ENCODE peak calls at places on chromosome 1, in eight cellular contexts. M, A, X, P, I, B, Z and K are unnamed samples.

GRCh38 chr1:33130297-33130696 is 49.3 kb downstream of the AZIN2 start:
- DNase-seq in M (no peak), A (no peak), X (no peak), P (no peak), I (no peak), B (no peak), Z (peak; percentile 38), K (no peak)

GRCh38 chr1:217681806-217682205 is 50.7 kb downstream of the SPATA17 start:
- DNase-seq in M (no peak), A (no peak), X (no peak), P (no peak), I (no peak), B (peak; percentile 13), Z (no peak), K (no peak)

GRCh38 chr1:63321788-63322247 is 549 bp upstream of the FOXD3 start:
- DNase-seq in M (no peak), A (peak; percentile 64), X (no peak), P (no peak), I (no peak), B (peak; percentile 10), Z (no peak), K (peak; percentile 91)

GRCh38 chr1:42910985-42911384 is 47.7 kb downstream of the SLC2A1 start:
- DNase-seq in M (no peak), A (no peak), X (no peak), P (no peak), I (no peak), B (no peak), Z (no peak), K (no peak)

GRCh38 chr1:155140630-155140953 is 261 bp upstream of the DPM3 start:
- DNase-seq in M (no peak), A (no peak), X (no peak), P (no peak), I (no peak), B (no peak), Z (no peak), K (no peak)

GRCh38 chr1:32241011-32241763 is 5.8 kb upstream of the FAM167B start:
- DNase-seq in M (no peak), A (peak; percentile 77), X (peak; percentile 79), P (no peak), I (no peak), B (peak; percentile 57), Z (peak; percentile 84), K (peak; percentile 75)

GRCh38 chr1:154182342-154183044 is 9.4 kb downstream of the TPM3 start:
- DNase-seq in M (peak; percentile 82), A (peak; percentile 65), X (peak; percentile 59), P (peak; percentile 22), I (peak; percentile 58), B (peak; percentile 68), Z (peak; percentile 89), K (peak; percentile 76)

GRCh38 chr1:162319510-162320160 is 57.0 kb downstream of the SPATA46 start:
- DNase-seq in M (no peak), A (no peak), X (no peak), P (no peak), I (no peak), B (peak; percentile 2), Z (peak; percentile 71), K (no peak)

GRCh38 chr1:101253976-101254660 is 17.3 kb downstream of the S1PR1 start:
- DNase-seq in M (no peak), A (peak; percentile 17), X (no peak), P (no peak), I (no peak), B (peak; percentile 72), Z (peak; percentile 87), K (no peak)

DNA sequence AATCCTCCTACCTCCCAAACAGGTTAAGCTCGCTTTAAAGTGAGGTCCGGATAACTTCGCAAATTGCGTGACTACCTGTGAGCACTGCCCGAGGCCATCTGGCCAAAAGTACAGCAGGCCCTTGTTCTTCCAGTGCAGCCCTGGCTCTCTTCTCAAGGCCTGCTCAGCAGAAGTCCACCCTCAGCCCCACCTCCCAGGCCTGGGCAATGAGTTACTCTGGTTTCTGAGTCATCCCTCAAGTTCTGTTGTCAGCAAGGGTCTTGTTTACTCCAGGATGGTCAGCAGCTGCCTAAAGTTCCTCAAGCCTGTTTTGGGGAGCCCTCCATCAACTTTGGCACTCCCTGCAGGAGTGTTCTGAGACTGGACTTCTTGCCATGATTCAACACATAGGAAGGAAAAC is 101.7 kb downstream of the BCAR3 start:
- DNase-seq in M (no peak), A (no peak), X (no peak), P (no peak), I (no peak), B (peak; percentile 90), Z (peak; percentile 91), K (no peak)
- TF ChIP-seq EZH2phosphoT487 in M (no peak), A (no peak), X (no peak), P (no peak), I (no peak), B (no peak), Z (no peak), K (no peak)

GRCh38 chr1:66393586-66394334 is 140.2 kb upstream of the SGIP1 start:
- DNase-seq in M (no peak), A (no peak), X (no peak), P (no peak), I (peak; percentile 48), B (no peak), Z (no peak), K (no peak)
- H3K4me2 ChIP-seq in M (no peak overlapping the region), A (no peak overlapping the region), X (no peak overlapping the region), P (no peak overlapping the region), I (peak overlapping the region; percentile 17), B (no peak overlapping the region), Z (no peak overlapping the region), K (no peak overlapping the region)

GRCh38 chr1:85406887-85407593 is 57.9 kb downstream of the DDAH1 start:
- DNase-seq in M (no peak), A (no peak), X (no peak), P (peak; percentile 33), I (no peak), B (peak; percentile 91), Z (peak; percentile 98), K (no peak)
- TF ChIP-seq EZH2phosphoT487 in M (no peak), A (no peak), X (no peak), P (no peak), I (no peak), B (no peak), Z (no peak), K (no peak)

GRCh38 chr1:59028052-59028451 is 244.2 kb upstream of the JUN start:
- DNase-seq in M (no peak), A (no peak), X (no peak), P (no peak), I (no peak), B (no peak), Z (no peak), K (no peak)

GRCh38 chr1:59027176-59027575 is 243.3 kb upstream of the JUN start:
- DNase-seq in M (no peak), A (no peak), X (no peak), P (no peak), I (no peak), B (no peak), Z (peak; percentile 62), K (no peak)

GRCh38 chr1:59032221-59032620 is 248.4 kb upstream of the JUN start:
- DNase-seq in M (no peak), A (no peak), X (no peak), P (no peak), I (no peak), B (no peak), Z (no peak), K (no peak)

GRCh38 chr1:59029366-59029765 is 245.5 kb upstream of the JUN start:
- DNase-seq in M (no peak), A (no peak), X (no peak), P (no peak), I (no peak), B (no peak), Z (no peak), K (no peak)

GRCh38 chr1:59029768-59030167 is 245.9 kb upstream of the JUN start:
- DNase-seq in M (no peak), A (no peak), X (no peak), P (no peak), I (no peak), B (peak; percentile 79), Z (no peak), K (no peak)
- H3K4me2 ChIP-seq in M (no peak overlapping the region), A (no peak overlapping the region), X (peak overlapping the region; percentile 15), P (no peak overlapping the region), I (no peak overlapping the region), B (peak overlapping the region; percentile 39), Z (no peak overlapping the region), K (no peak overlapping the region)

DNA sequence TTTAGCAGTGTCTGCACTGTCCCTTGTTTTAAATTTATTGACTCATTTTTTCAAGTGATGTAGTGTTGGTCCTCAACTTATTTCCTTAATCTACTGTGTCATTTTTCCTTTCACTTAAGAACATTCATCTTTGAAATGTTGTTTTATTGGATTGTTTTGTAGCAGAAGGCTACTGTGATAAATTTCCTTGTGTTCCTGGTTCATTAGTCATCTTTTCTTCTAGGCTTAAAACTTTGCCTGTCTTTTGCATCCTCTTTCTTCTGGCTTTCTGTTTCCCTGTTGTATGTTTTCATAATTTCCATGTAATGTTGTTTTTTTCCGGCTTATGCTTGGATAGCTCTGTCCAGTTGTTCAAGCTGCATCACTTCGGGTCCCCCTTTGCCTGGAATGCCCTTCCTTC is 61.9 kb downstream of the UBE2T start:
- DNase-seq in M (no peak), A (no peak), X (no peak), P (no peak), I (no peak), B (peak; percentile 9), Z (peak; percentile 41), K (no peak)
- TF ChIP-seq EZH2phosphoT487 in M (no peak), A (no peak), X (no peak), P (no peak), I (no peak), B (no peak), Z (no peak), K (no peak)

GRCh38 chr1:112395261-112395831 is 668 bp upstream of the CTTNBP2NL start:
- DNase-seq in M (no peak), A (peak; percentile 71), X (no peak), P (no peak), I (no peak), B (no peak), Z (no peak), K (peak; percentile 81)

GRCh38 chr1:112393634-112393976 is 2.4 kb upstream of the CTTNBP2NL start:
- DNase-seq in M (no peak), A (no peak), X (no peak), P (no peak), I (no peak), B (peak; percentile 37), Z (peak; percentile 63), K (no peak)

GRCh38 chr1:112396668-112397025 is 633 bp downstream of the CTTNBP2NL start:
- DNase-seq in M (no peak), A (peak; percentile 65), X (no peak), P (no peak), I (peak; percentile 20), B (no peak), Z (peak; percentile 49), K (peak; percentile 54)

GRCh38 chr1:112395832-112396667 is at the start of gene CTTNBP2NL:
- DNase-seq in M (peak; percentile 66), A (peak; percentile 99), X (peak; percentile 95), P (peak; percentile 88), I (peak; percentile 85), B (peak; percentile 96), Z (peak; percentile 99), K (peak; percentile 99)

DNA sequence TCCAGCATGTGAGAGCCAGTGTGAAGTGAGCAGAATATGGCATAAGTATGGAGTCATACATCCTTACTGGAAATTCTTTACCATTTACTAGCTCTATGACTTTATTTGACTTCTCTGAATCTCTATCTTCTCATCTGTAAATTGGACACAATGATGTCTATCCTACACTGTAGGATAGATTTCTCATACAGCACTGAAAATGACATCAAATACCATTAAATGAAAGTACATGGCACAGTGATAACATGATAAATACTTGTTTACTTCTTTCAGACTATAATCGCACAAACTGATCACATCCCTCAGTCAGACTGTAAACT is 1.3 kb upstream of the CTTNBP2NL start:
- DNase-seq in M (no peak), A (no peak), X (no peak), P (no peak), I (no peak), B (no peak), Z (no peak), K (no peak)
- H3K4me2 ChIP-seq in M (no peak overlapping the region), A (no peak overlapping the region), X (peak overlapping the region; percentile 94), P (peak overlapping the region; percentile 86), I (peak overlapping the region; percentile 42), B (peak overlapping the region; percentile 84), Z (peak overlapping the region; percentile 94), K (peak overlapping the region; percentile 53)